ENCODE peak calls at places on chromosomes 4 and X, in eight cellular contexts. One of them, this sample, is unnamed.

GRCh38 chrX:72620550-72621145 is 48.0 kb upstream of the HDAC8 start:
- DNase-seq in left ventricle myocardium inferior: peak
- DNase-seq in fibroblast of pulmonary artery: peak
- DNase-seq in OCI-LY7: no peak
- DNase-seq in astrocyte of the spinal cord: peak
- DNase-seq in fibroblast of mammary gland: peak
- DNase-seq in suprapubic skin: no peak
- DNase-seq in tibial artery: peak
- DNase-seq in this sample: peak

GRCh38 chr4:53653484-53654053 is 62.3 kb upstream of the LNX1 start:
- DNase-seq in fibroblast of pulmonary artery: peak
- DNase-seq in left ventricle myocardium inferior: no peak
- DNase-seq in astrocyte of the spinal cord: peak
- DNase-seq in tibial artery: no peak
- DNase-seq in OCI-LY7: peak
- DNase-seq in suprapubic skin: no peak
- DNase-seq in fibroblast of mammary gland: peak
- DNase-seq in this sample: peak

GRCh38 chr4:166377578-166377977 is 504.5 kb downstream of the TLL1 start:
- DNase-seq in suprapubic skin: no peak
- DNase-seq in OCI-LY7: no peak
- DNase-seq in fibroblast of mammary gland: no peak
- DNase-seq in left ventricle myocardium inferior: no peak
- DNase-seq in tibial artery: no peak
- DNase-seq in astrocyte of the spinal cord: no peak
- DNase-seq in fibroblast of pulmonary artery: no peak
- DNase-seq in this sample: no peak

GRCh38 chrX:13659057-13659456 is 6.1 kb downstream of the TCEANC start:
- DNase-seq in fibroblast of mammary gland: peak
- DNase-seq in astrocyte of the spinal cord: peak
- DNase-seq in suprapubic skin: no peak
- DNase-seq in fibroblast of pulmonary artery: peak
- DNase-seq in OCI-LY7: peak
- DNase-seq in left ventricle myocardium inferior: no peak
- DNase-seq in tibial artery: no peak
- DNase-seq in this sample: peak

GRCh38 chrX:118724775-118725174 is 2.6 kb upstream of the IL13RA1 start:
- DNase-seq in tibial artery: no peak
- DNase-seq in fibroblast of pulmonary artery: peak
- DNase-seq in left ventricle myocardium inferior: no peak
- DNase-seq in astrocyte of the spinal cord: peak
- DNase-seq in OCI-LY7: no peak
- DNase-seq in suprapubic skin: no peak
- DNase-seq in fibroblast of mammary gland: peak
- DNase-seq in this sample: peak

GRCh38 chrX:9966775-9967408 is at the start of gene CLDN34:
- DNase-seq in astrocyte of the spinal cord: no peak
- DNase-seq in fibroblast of pulmonary artery: no peak
- DNase-seq in tibial artery: no peak
- DNase-seq in left ventricle myocardium inferior: no peak
- DNase-seq in suprapubic skin: no peak
- DNase-seq in fibroblast of mammary gland: no peak
- DNase-seq in OCI-LY7: no peak
- DNase-seq in this sample: no peak

GRCh38 chr4:147794787-147795413 is 63.0 kb downstream of the ARHGAP10 start:
- DNase-seq in left ventricle myocardium inferior: no peak
- DNase-seq in fibroblast of mammary gland: no peak
- DNase-seq in tibial artery: no peak
- DNase-seq in suprapubic skin: no peak
- DNase-seq in OCI-LY7: no peak
- DNase-seq in fibroblast of pulmonary artery: no peak
- DNase-seq in astrocyte of the spinal cord: no peak
- DNase-seq in this sample: no peak

GRCh38 chr4:1981251-1982055 is 27.3 kb downstream of the NELFA start:
- DNase-seq in astrocyte of the spinal cord: peak
- DNase-seq in suprapubic skin: peak
- DNase-seq in left ventricle myocardium inferior: no peak
- DNase-seq in fibroblast of pulmonary artery: no peak
- DNase-seq in fibroblast of mammary gland: peak
- DNase-seq in OCI-LY7: peak
- DNase-seq in tibial artery: no peak
- DNase-seq in this sample: peak

GRCh38 chr4:9977518-9978031 is 43.7 kb downstream of the SLC2A9 start:
- DNase-seq in left ventricle myocardium inferior: no peak
- DNase-seq in fibroblast of mammary gland: no peak
- DNase-seq in astrocyte of the spinal cord: no peak
- DNase-seq in fibroblast of pulmonary artery: no peak
- DNase-seq in OCI-LY7: no peak
- DNase-seq in suprapubic skin: no peak
- DNase-seq in tibial artery: no peak
- DNase-seq in this sample: no peak

GRCh38 chr4:103292373-103292772 is 94.2 kb upstream of the CENPE start:
- DNase-seq in fibroblast of pulmonary artery: no peak
- DNase-seq in suprapubic skin: no peak
- DNase-seq in tibial artery: no peak
- DNase-seq in fibroblast of mammary gland: no peak
- DNase-seq in OCI-LY7: no peak
- DNase-seq in astrocyte of the spinal cord: no peak
- DNase-seq in left ventricle myocardium inferior: no peak
- DNase-seq in this sample: no peak

GRCh38 chr4:19300213-19300612 is 951.5 kb upstream of the SLIT2 start:
- DNase-seq in fibroblast of mammary gland: peak
- DNase-seq in fibroblast of pulmonary artery: no peak
- DNase-seq in tibial artery: no peak
- DNase-seq in astrocyte of the spinal cord: peak
- DNase-seq in OCI-LY7: no peak
- DNase-seq in left ventricle myocardium inferior: no peak
- DNase-seq in suprapubic skin: no peak
- DNase-seq in this sample: no peak

DNA sequence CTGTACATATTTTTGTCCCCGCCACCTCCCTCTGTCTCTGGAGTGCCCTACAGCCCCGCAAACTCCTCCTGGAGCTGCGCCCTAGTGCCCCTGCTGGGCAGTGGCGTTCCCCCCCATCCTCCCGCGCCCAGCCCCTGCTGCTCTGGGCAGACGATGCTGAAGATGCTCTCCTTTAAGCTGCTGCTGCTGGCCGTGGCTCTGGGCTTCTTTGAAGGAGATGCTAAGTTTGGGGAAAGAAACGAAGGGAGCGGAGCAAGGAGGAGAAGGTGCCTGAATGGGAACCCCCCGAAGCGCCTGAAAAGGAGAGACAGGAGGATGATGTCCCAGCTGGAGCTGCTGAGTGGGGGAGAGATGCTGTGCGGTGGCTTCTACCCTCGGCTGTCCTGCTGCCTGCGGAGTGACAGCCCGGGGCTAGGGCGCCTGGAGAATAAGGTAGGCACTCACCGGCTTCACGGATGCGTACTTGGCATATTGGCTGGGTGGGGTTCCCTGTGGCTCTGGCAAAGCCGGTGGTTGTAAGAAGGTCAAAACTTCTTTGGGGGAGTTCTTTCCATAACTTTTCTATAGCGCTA is 653 bp downstream of the HHIP start:
- DNase-seq in tibial artery: no peak
- DNase-seq in fibroblast of pulmonary artery: peak
- DNase-seq in suprapubic skin: no peak
- DNase-seq in fibroblast of mammary gland: no peak
- DNase-seq in left ventricle myocardium inferior: no peak
- DNase-seq in astrocyte of the spinal cord: peak
- DNase-seq in OCI-LY7: no peak
- DNase-seq in this sample: peak
- TF ChIP-seq CTCF in tibial artery: no peak
- TF ChIP-seq CTCF in fibroblast of pulmonary artery: peak
- TF ChIP-seq CTCF in suprapubic skin: no peak
- TF ChIP-seq CTCF in fibroblast of mammary gland: peak
- TF ChIP-seq CTCF in left ventricle myocardium inferior: no peak
- TF ChIP-seq CTCF in astrocyte of the spinal cord: peak
- TF ChIP-seq CTCF in OCI-LY7: no peak
- TF ChIP-seq CTCF in this sample: peak

GRCh38 chr4:149552601-149553000 is 263.0 kb downstream of the IQCM start:
- DNase-seq in astrocyte of the spinal cord: no peak
- DNase-seq in fibroblast of mammary gland: no peak
- DNase-seq in tibial artery: no peak
- DNase-seq in left ventricle myocardium inferior: no peak
- DNase-seq in OCI-LY7: no peak
- DNase-seq in fibroblast of pulmonary artery: no peak
- DNase-seq in suprapubic skin: no peak
- DNase-seq in this sample: no peak

GRCh38 chr4:149549911-149550310 is 265.7 kb downstream of the IQCM start:
- DNase-seq in left ventricle myocardium inferior: no peak
- DNase-seq in tibial artery: no peak
- DNase-seq in fibroblast of mammary gland: peak
- DNase-seq in astrocyte of the spinal cord: no peak
- DNase-seq in suprapubic skin: no peak
- DNase-seq in OCI-LY7: no peak
- DNase-seq in fibroblast of pulmonary artery: peak
- DNase-seq in this sample: no peak

GRCh38 chr4:149555146-149555545 is 260.5 kb downstream of the IQCM start:
- DNase-seq in OCI-LY7: no peak
- DNase-seq in astrocyte of the spinal cord: peak
- DNase-seq in fibroblast of pulmonary artery: peak
- DNase-seq in left ventricle myocardium inferior: no peak
- DNase-seq in tibial artery: no peak
- DNase-seq in suprapubic skin: no peak
- DNase-seq in fibroblast of mammary gland: peak
- DNase-seq in this sample: peak

GRCh38 chr4:149553959-149554520 is 261.6 kb downstream of the IQCM start:
- DNase-seq in fibroblast of mammary gland: no peak
- DNase-seq in fibroblast of pulmonary artery: no peak
- DNase-seq in suprapubic skin: no peak
- DNase-seq in left ventricle myocardium inferior: no peak
- DNase-seq in tibial artery: no peak
- DNase-seq in astrocyte of the spinal cord: peak
- DNase-seq in OCI-LY7: no peak
- DNase-seq in this sample: no peak
- H3K4me3 ChIP-seq in fibroblast of mammary gland: no peak
- H3K4me3 ChIP-seq in fibroblast of pulmonary artery: no peak
- H3K4me3 ChIP-seq in suprapubic skin: no peak
- H3K4me3 ChIP-seq in left ventricle myocardium inferior: no peak
- H3K4me3 ChIP-seq in tibial artery: no peak
- H3K4me3 ChIP-seq in astrocyte of the spinal cord: no peak
- H3K4me3 ChIP-seq in OCI-LY7: no peak
- H3K4me3 ChIP-seq in this sample: no peak

GRCh38 chrX:31217111-31217510 is 145.3 kb upstream of the FTHL17 start:
- DNase-seq in fibroblast of mammary gland: no peak
- DNase-seq in astrocyte of the spinal cord: no peak
- DNase-seq in left ventricle myocardium inferior: no peak
- DNase-seq in tibial artery: no peak
- DNase-seq in suprapubic skin: no peak
- DNase-seq in fibroblast of pulmonary artery: no peak
- DNase-seq in OCI-LY7: no peak
- DNase-seq in this sample: no peak

GRCh38 chrX:31212856-31213748 is 141.3 kb upstream of the FTHL17 start:
- DNase-seq in suprapubic skin: no peak
- DNase-seq in OCI-LY7: no peak
- DNase-seq in fibroblast of mammary gland: no peak
- DNase-seq in tibial artery: no peak
- DNase-seq in fibroblast of pulmonary artery: no peak
- DNase-seq in left ventricle myocardium inferior: no peak
- DNase-seq in astrocyte of the spinal cord: no peak
- DNase-seq in this sample: no peak

GRCh38 chrX:31209005-31209612 is 137.3 kb upstream of the FTHL17 start:
- DNase-seq in tibial artery: no peak
- DNase-seq in fibroblast of pulmonary artery: no peak
- DNase-seq in left ventricle myocardium inferior: no peak
- DNase-seq in OCI-LY7: no peak
- DNase-seq in suprapubic skin: no peak
- DNase-seq in astrocyte of the spinal cord: no peak
- DNase-seq in fibroblast of mammary gland: no peak
- DNase-seq in this sample: no peak

GRCh38 chrX:31215277-31215815 is 143.5 kb upstream of the FTHL17 start:
- DNase-seq in suprapubic skin: no peak
- DNase-seq in fibroblast of mammary gland: no peak
- DNase-seq in left ventricle myocardium inferior: no peak
- DNase-seq in astrocyte of the spinal cord: no peak
- DNase-seq in fibroblast of pulmonary artery: no peak
- DNase-seq in OCI-LY7: no peak
- DNase-seq in tibial artery: no peak
- DNase-seq in this sample: no peak

DNA sequence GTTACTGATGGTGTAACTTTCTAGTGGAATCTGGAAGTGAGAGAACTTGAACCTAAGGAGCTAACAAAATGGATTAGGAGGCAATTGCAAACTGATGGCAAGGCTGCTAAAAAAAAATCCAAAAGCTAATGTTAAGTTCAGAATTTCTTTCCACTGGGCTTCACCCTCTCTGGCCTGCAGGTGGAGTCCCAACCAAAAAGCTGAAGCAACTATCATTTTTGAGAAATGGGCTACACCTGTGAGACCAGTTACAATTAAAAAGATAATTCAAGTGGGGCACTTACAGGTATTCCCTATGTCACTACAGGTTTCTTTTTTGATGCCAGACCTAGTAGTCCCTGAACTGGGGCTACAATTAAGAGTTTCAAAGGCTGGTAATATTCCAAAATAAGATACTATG is 142.1 kb upstream of the FTHL17 start:
- DNase-seq in tibial artery: no peak
- DNase-seq in left ventricle myocardium inferior: no peak
- DNase-seq in OCI-LY7: peak
- DNase-seq in astrocyte of the spinal cord: peak
- DNase-seq in suprapubic skin: no peak
- DNase-seq in fibroblast of pulmonary artery: peak
- DNase-seq in fibroblast of mammary gland: peak
- DNase-seq in this sample: no peak
- TF ChIP-seq CTCF in tibial artery: peak
- TF ChIP-seq CTCF in left ventricle myocardium inferior: peak
- TF ChIP-seq CTCF in OCI-LY7: peak
- TF ChIP-seq CTCF in astrocyte of the spinal cord: peak
- TF ChIP-seq CTCF in suprapubic skin: peak
- TF ChIP-seq CTCF in fibroblast of pulmonary artery: peak
- TF ChIP-seq CTCF in fibroblast of mammary gland: peak
- TF ChIP-seq CTCF in this sample: peak

GRCh38 chrX:54044877-54045328 is 630 bp upstream of the PHF8 start:
- DNase-seq in fibroblast of mammary gland: no peak
- DNase-seq in astrocyte of the spinal cord: no peak
- DNase-seq in left ventricle myocardium inferior: no peak
- DNase-seq in suprapubic skin: no peak
- DNase-seq in tibial artery: no peak
- DNase-seq in OCI-LY7: no peak
- DNase-seq in fibroblast of pulmonary artery: no peak
- DNase-seq in this sample: no peak

GRCh38 chrX:54048413-54048812 is 4.1 kb upstream of the PHF8 start:
- DNase-seq in suprapubic skin: no peak
- DNase-seq in tibial artery: no peak
- DNase-seq in OCI-LY7: no peak
- DNase-seq in astrocyte of the spinal cord: no peak
- DNase-seq in fibroblast of mammary gland: no peak
- DNase-seq in left ventricle myocardium inferior: no peak
- DNase-seq in fibroblast of pulmonary artery: no peak
- DNase-seq in this sample: no peak

GRCh38 chrX:54044126-54044876 is at the start of gene PHF8:
- DNase-seq in astrocyte of the spinal cord: peak
- DNase-seq in suprapubic skin: peak
- DNase-seq in fibroblast of mammary gland: peak
- DNase-seq in fibroblast of pulmonary artery: peak
- DNase-seq in tibial artery: peak
- DNase-seq in OCI-LY7: peak
- DNase-seq in left ventricle myocardium inferior: peak
- DNase-seq in this sample: peak

GRCh38 chrX:54045563-54046228 is 1.4 kb upstream of the PHF8 start:
- DNase-seq in fibroblast of mammary gland: no peak
- DNase-seq in tibial artery: no peak
- DNase-seq in suprapubic skin: no peak
- DNase-seq in left ventricle myocardium inferior: no peak
- DNase-seq in fibroblast of pulmonary artery: no peak
- DNase-seq in OCI-LY7: no peak
- DNase-seq in astrocyte of the spinal cord: no peak
- DNase-seq in this sample: no peak

GRCh38 chrX:54049801-54050200 is 5.5 kb upstream of the PHF8 start:
- DNase-seq in left ventricle myocardium inferior: no peak
- DNase-seq in fibroblast of pulmonary artery: no peak
- DNase-seq in fibroblast of mammary gland: no peak
- DNase-seq in OCI-LY7: no peak
- DNase-seq in tibial artery: no peak
- DNase-seq in astrocyte of the spinal cord: no peak
- DNase-seq in suprapubic skin: no peak
- DNase-seq in this sample: no peak
- H3K4me3 ChIP-seq in left ventricle myocardium inferior: no peak
- H3K4me3 ChIP-seq in fibroblast of pulmonary artery: no peak
- H3K4me3 ChIP-seq in fibroblast of mammary gland: no peak
- H3K4me3 ChIP-seq in OCI-LY7: no peak
- H3K4me3 ChIP-seq in tibial artery: no peak
- H3K4me3 ChIP-seq in astrocyte of the spinal cord: no peak
- H3K4me3 ChIP-seq in suprapubic skin: no peak
- H3K4me3 ChIP-seq in this sample: no peak

This sample was measured in cardiac fibroblast.